ENCODE peak calls at places on chromosomes 5 and 9, in eight cellular contexts. F is HCT116, G is GM23338, H is suprapubic skin, D is sigmoid colon, O is prostate gland, N is Panc1, E is stomach. Q is an unnamed sample.
A peak's percentile ranks its signal among the peaks of the same experiment; 100 is the strongest.

GRCh38 chr5:8813180-8813579 is 732.7 kb downstream of the SEMA5A start:
- DNase-seq in F (no peak), G (no peak), H (no peak), D (no peak), O (no peak), N (no peak), E (no peak), Q (no peak)

GRCh38 chr5:8184455-8185063 is 315.6 kb downstream of the MTRR start:
- DNase-seq in F (no peak), G (peak; percentile 80), H (no peak), D (no peak), O (no peak), N (peak; percentile 42), E (peak; percentile 56), Q (no peak)

GRCh38 chr9:31320507-31320906 is 1063.9 kb upstream of the ACO1 start:
- DNase-seq in F (no peak), G (no peak), H (no peak), D (no peak), O (no peak), N (no peak), E (no peak), Q (peak; percentile 71)

GRCh38 chr5:93018461-93018860 is 562.6 kb downstream of the NR2F1-AS1 start:
- DNase-seq in F (no peak), G (no peak), H (no peak), D (no peak), O (no peak), N (no peak), E (no peak), Q (no peak)

GRCh38 chr5:131148835-131149234 is 16.2 kb downstream of the HINT1 start:
- DNase-seq in F (no peak), G (no peak), H (no peak), D (no peak), O (no peak), N (no peak), E (no peak), Q (no peak)

GRCh38 chr9:21443849-21444625 is 3.8 kb downstream of the IFNA1 start:
- DNase-seq in F (no peak), G (no peak), H (no peak), D (no peak), O (no peak), N (no peak), E (no peak), Q (no peak)

GRCh38 chr9:90290716-90291485 is 351.7 kb downstream of the DIRAS2 start:
- DNase-seq in F (no peak), G (no peak), H (no peak), D (no peak), O (no peak), N (no peak), E (no peak), Q (no peak)

GRCh38 chr9:70634696-70635095 is 220.2 kb upstream of the KLF9 start:
- DNase-seq in F (no peak), G (no peak), H (no peak), D (no peak), O (no peak), N (no peak), E (no peak), Q (no peak)

GRCh38 chr5:32108167-32108566 is 66.0 kb downstream of the GOLPH3 start:
- DNase-seq in F (no peak), G (no peak), H (no peak), D (no peak), O (peak; percentile 36), N (no peak), E (no peak), Q (no peak)

GRCh38 chr9:8822667-8823025 is 1023.1 kb upstream of the DMAC1 start:
- DNase-seq in F (no peak), G (no peak), H (no peak), D (no peak), O (no peak), N (no peak), E (no peak), Q (no peak)

GRCh38 chr9:99819484-99820329 is 2.0 kb upstream of the NR4A3 start:
- DNase-seq in F (peak; percentile 93), G (peak; percentile 96), H (peak; percentile 96), D (peak; percentile 98), O (peak; percentile 85), N (no peak), E (peak; percentile 91), Q (peak; percentile 99)

GRCh38 chr9:98873535-98874432 is 66.3 kb downstream of the GALNT12 start:
- DNase-seq in F (no peak), G (no peak), H (no peak), D (no peak), O (no peak), N (no peak), E (peak; percentile 51), Q (no peak)

GRCh38 chr9:80146466-80146865 is 574.7 kb downstream of the TLE4 start:
- DNase-seq in F (no peak), G (peak; percentile 67), H (no peak), D (no peak), O (no peak), N (no peak), E (no peak), Q (no peak)

GRCh38 chr9:93132946-93133640 is 958 bp downstream of the NINJ1 start:
- DNase-seq in F (no peak), G (peak; percentile 54), H (no peak), D (peak; percentile 84), O (peak; percentile 58), N (no peak), E (no peak), Q (peak; percentile 86)

GRCh38 chr9:133374612-133375115 is 1.2 kb downstream of the SURF4 start:
- DNase-seq in F (no peak), G (no peak), H (no peak), D (no peak), O (no peak), N (no peak), E (no peak), Q (no peak)

GRCh38 chr5:131171276-131171815 is 602 bp downstream of the LYRM7 start:
- DNase-seq in F (no peak), G (peak; percentile 41), H (no peak), D (no peak), O (no peak), N (no peak), E (no peak), Q (no peak)

GRCh38 chr9:123911024-123911423 is 18.9 kb downstream of the DENND1A start:
- DNase-seq in F (no peak), G (no peak), H (no peak), D (no peak), O (no peak), N (no peak), E (no peak), Q (no peak)

GRCh38 chr9:125255781-125256391 is 5.7 kb upstream of the GAPVD1 start:
- DNase-seq in F (no peak), G (peak; percentile 46), H (no peak), D (no peak), O (peak; percentile 16), N (no peak), E (no peak), Q (no peak)

GRCh38 chr9:703392-703791 is 138.1 kb upstream of the DMRT1 start:
- DNase-seq in F (no peak), G (no peak), H (no peak), D (no peak), O (no peak), N (no peak), E (no peak), Q (no peak)
- H3K27ac ChIP-seq in F (no peak overlapping the region), G (no peak overlapping the region), H (no peak overlapping the region), D (peak overlapping the region; percentile 96), O (no peak overlapping the region), N (no peak overlapping the region), E (peak overlapping the region; percentile 73), Q (no peak overlapping the region)

GRCh38 chr5:179825655-179826182 is 5.0 kb downstream of the SQSTM1 start:
- DNase-seq in F (no peak), G (no peak), H (no peak), D (peak; percentile 60), O (no peak), N (no peak), E (no peak), Q (no peak)

GRCh38 chr5:179827684-179828083 is 7.0 kb downstream of the SQSTM1 start:
- DNase-seq in F (no peak), G (peak; percentile 41), H (no peak), D (peak; percentile 70), O (peak; percentile 38), N (no peak), E (no peak), Q (peak; percentile 84)

GRCh38 chr5:179832039-179832745 is 11.5 kb downstream of the SQSTM1 start:
- DNase-seq in F (no peak), G (no peak), H (no peak), D (peak; percentile 56), O (no peak), N (no peak), E (no peak), Q (no peak)

GRCh38 chr5:179829732-179830435 is 9.2 kb downstream of the SQSTM1 start:
- DNase-seq in F (no peak), G (no peak), H (no peak), D (no peak), O (no peak), N (no peak), E (no peak), Q (no peak)

GRCh38 chr5:179828756-179829421 is 8.2 kb downstream of the SQSTM1 start:
- DNase-seq in F (no peak), G (no peak), H (no peak), D (no peak), O (no peak), N (no peak), E (no peak), Q (no peak)
- TF ChIP-seq POLR2AphosphoS5 in F (no peak), G (no peak), H (no peak), D (no peak), O (no peak), N (no peak), E (no peak), Q (peak; percentile 33)

GRCh38 chr9:1434082-1434481 is 383.9 kb downstream of the DMRT2 start:
- DNase-seq in F (no peak), G (peak; percentile 37), H (no peak), D (no peak), O (no peak), N (no peak), E (no peak), Q (no peak)
- TF ChIP-seq CTCF in F (no peak), G (peak; percentile 39), H (peak; percentile 16), D (no peak), O (no peak), N (no peak), E (no peak), Q (no peak)

DNA sequence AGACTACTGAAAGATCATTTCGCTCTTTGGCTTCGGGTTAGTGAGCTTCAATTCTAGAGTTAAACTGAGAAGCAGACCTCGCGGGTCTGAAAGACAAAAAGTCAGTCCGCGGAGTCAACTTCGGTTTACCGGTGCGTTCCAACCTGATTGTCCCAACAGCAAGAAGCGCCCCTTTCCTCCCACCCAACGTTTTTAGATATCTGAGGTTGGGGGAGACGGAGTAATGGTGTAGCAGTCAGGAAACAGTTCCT is 815 bp upstream of the ISL1 start:
- DNase-seq in F (no peak), G (no peak), H (no peak), D (no peak), O (no peak), N (no peak), E (no peak), Q (no peak)
- H3K27ac ChIP-seq in F (no peak overlapping the region), G (no peak overlapping the region), H (no peak overlapping the region), D (peak overlapping the region; percentile 86), O (peak overlapping the region; percentile 83), N (no peak overlapping the region), E (peak overlapping the region; percentile 97), Q (no peak overlapping the region)